ENCODE peak calls at places on chromosomes 11 and 22, in four cellular contexts. O is NCI-H1436; Q is stimulated activated CD8-positive, alpha-beta memory T cell treated with anti-CD3 and anti-CD28 coated beads, Interleukin-2, amount 100 ng/mL, for 48 hours; G is GM04504. H is an unnamed sample.

GRCh38 chr11:36594316-36594989 is at the start of gene IFTAP:
- DNase-seq in G (peak; percentile 81), Q (peak; percentile 12), O (peak; percentile 29), H (peak; percentile 87)

GRCh38 chr11:20161230-20161918 is 1.1 kb upstream of the DBX1 start:
- DNase-seq in G (no peak), Q (no peak), O (no peak), H (no peak)

GRCh38 chr22:36069368-36069767 is 40.7 kb upstream of the RBFOX2 start:
- DNase-seq in G (no peak), Q (no peak), O (no peak), H (no peak)

GRCh38 chr11:93221539-93221938 is 23.7 kb upstream of the SLC36A4 start:
- DNase-seq in O (peak; percentile 87), Q (no peak), G (no peak), H (no peak)

GRCh38 chr22:21791635-21792625 is 56.3 kb upstream of the YPEL1 start:
- DNase-seq in Q (peak; percentile 35), O (no peak), G (no peak), H (no peak)

GRCh38 chr11:1223346-1224108 is 661 bp downstream of the MUC5B start:
- DNase-seq in Q (no peak), G (no peak), O (no peak), H (no peak)

GRCh38 chr22:28999510-29000224 is 62.0 kb downstream of the C22orf31 start:
- DNase-seq in G (no peak), Q (no peak), O (no peak), H (no peak)

GRCh38 chr22:19120829-19121630 is 1.2 kb downstream of the DGCR2 start:
- DNase-seq in Q (no peak), G (no peak), O (no peak), H (no peak)

GRCh38 chr11:72081184-72081644 is 564 bp downstream of the LRRC51 start:
- DNase-seq in Q (no peak), O (no peak), G (no peak), H (no peak)

GRCh38 chr11:13008625-13009475 is at the start of gene RASSF10:
- DNase-seq in G (no peak), O (peak; percentile 80), Q (no peak), H (no peak)

GRCh38 chr11:19903620-19904069 is 191.0 kb downstream of the NAV2 start:
- DNase-seq in Q (peak; percentile 39), O (peak; percentile 43), G (peak; percentile 64), H (peak; percentile 35)

GRCh38 chr22:24189249-24190158 is 8.2 kb downstream of the SUSD2 start:
- DNase-seq in O (no peak), Q (no peak), G (peak; percentile 28), H (no peak)

GRCh38 chr11:131977231-131977630 is 606.8 kb downstream of the NTM start:
- DNase-seq in O (no peak), Q (no peak), G (peak; percentile 27), H (peak; percentile 34)

GRCh38 chr11:48034926-48035876 is 54.8 kb downstream of the PTPRJ start:
- DNase-seq in G (peak; percentile 28), O (no peak), Q (no peak), H (no peak)

GRCh38 chr11:9672288-9672916 is 8.5 kb downstream of the SWAP70 start:
- DNase-seq in Q (no peak), O (no peak), G (no peak), H (no peak)

GRCh38 chr11:65060913-65061408 is 2.6 kb upstream of the NAALADL1 start:
- DNase-seq in Q (no peak), O (no peak), G (no peak), H (no peak)

GRCh38 chr11:74686792-74687191 is 44.4 kb downstream of the CHRDL2 start:
- DNase-seq in O (no peak), Q (no peak), G (peak; percentile 49), H (no peak)

GRCh38 chr11:69588270-69588669 is 52.7 kb upstream of the CCND1 start:
- DNase-seq in G (peak; percentile 73), Q (no peak), O (no peak), H (peak; percentile 85)

GRCh38 chr11:115153731-115154354 is 350.4 kb downstream of the CADM1 start:
- DNase-seq in G (no peak), Q (no peak), O (no peak), H (no peak)

GRCh38 chr11:83278351-83278750 is 7.8 kb downstream of the CCDC90B start:
- DNase-seq in O (no peak), Q (no peak), G (no peak), H (no peak)

GRCh38 chr11:117610901-117611300 is 186.1 kb downstream of the DSCAML1 start:
- DNase-seq in G (no peak), O (no peak), Q (no peak), H (no peak)

GRCh38 chr11:75506827-75507226 is 18.9 kb downstream of the GDPD5 start:
- DNase-seq in Q (no peak), G (no peak), O (no peak), H (no peak)

GRCh38 chr11:65301491-65302329 is 13.0 kb upstream of the CDC42EP2 start:
- DNase-seq in Q (no peak), G (no peak), O (no peak), H (no peak)

GRCh38 chr11:13567551-13567950 is 71.8 kb upstream of the PTH start:
- DNase-seq in G (no peak), Q (no peak), O (no peak), H (no peak)

GRCh38 chr11:35364101-35364780 is 55.1 kb downstream of the SLC1A2 start:
- DNase-seq in G (peak; percentile 92), O (no peak), Q (no peak), H (peak; percentile 76)

GRCh38 chr11:104928831-104929230 is 30.6 kb upstream of the CASP12 start:
- DNase-seq in O (no peak), Q (no peak), G (no peak), H (no peak)

GRCh38 chr11:107457558-107458271 is at the start of gene CWF19L2:
- DNase-seq in O (peak; percentile 92), G (peak; percentile 86), Q (peak; percentile 75), H (peak; percentile 71)

GRCh38 chr11:134521001-134521400 is 109.0 kb upstream of the B3GAT1 start:
- DNase-seq in Q (no peak), G (no peak), O (no peak), H (no peak)

GRCh38 chr22:28843633-28844032 is 39.7 kb upstream of the ZNRF3 start:
- DNase-seq in Q (no peak), G (no peak), O (no peak), H (no peak)

GRCh38 chr11:65786008-65786785 is 666 bp upstream of the OVOL1 start:
- DNase-seq in O (no peak), G (no peak), Q (no peak), H (no peak)